ENCODE peak calls at places on chromosomes 5 and 9, in four cellular contexts. F is posterior vena cava; H is NCI-H1436; K is stimulated activated CD8-positive, alpha-beta memory T cell treated with anti-CD3 and anti-CD28 coated beads, Interleukin-4, amount 100 ng/mL, for 1 hour. D is an unnamed sample.

GRCh38 chr5:87944553-87945320 is 323.9 kb downstream of the TMEM161B start:
- DNase-seq in H (no peak), F (no peak), K (no peak), D (no peak)

GRCh38 chr9:15087031-15087417 is 176.8 kb upstream of the FREM1 start:
- DNase-seq in H (no peak), F (no peak), K (no peak), D (no peak)

GRCh38 chr9:98010450-98010849 is 27.3 kb downstream of the ANP32B start:
- DNase-seq in H (peak; percentile 73), K (no peak), F (no peak), D (peak; percentile 56)

GRCh38 chr9:135905380-135906282 is 1.7 kb downstream of the CAMSAP1 start:
- DNase-seq in F (no peak), H (no peak), K (no peak), D (peak; percentile 76)

GRCh38 chr5:116990010-116990409 is 415.4 kb upstream of the SEMA6A start:
- DNase-seq in F (no peak), K (no peak), H (no peak), D (no peak)

GRCh38 chr5:80959768-80960442 is at the start of gene RASGRF2:
- DNase-seq in K (no peak), H (no peak), F (no peak), D (peak; percentile 64)

GRCh38 chr5:43044181-43044914 is 4.2 kb upstream of the ANXA2R start:
- DNase-seq in F (no peak), K (no peak), H (no peak), D (no peak)

GRCh38 chr5:132495063-132495671 is 4.6 kb upstream of the IRF1 start:
- DNase-seq in F (peak; percentile 80), H (no peak), K (no peak), D (no peak)

GRCh38 chr9:35287986-35288515 is 126.2 kb downstream of the UNC13B start:
- DNase-seq in H (no peak), F (no peak), K (no peak), D (peak; percentile 61)

GRCh38 chr5:107365355-107366109 is 305.2 kb downstream of the EFNA5 start:
- DNase-seq in K (no peak), H (no peak), F (no peak), D (no peak)

GRCh38 chr5:6592611-6593010 is 40.2 kb downstream of the NSUN2 start:
- DNase-seq in H (no peak), K (no peak), F (no peak), D (peak; percentile 22)

GRCh38 chr5:126753227-126753626 is 23.7 kb upstream of the LMNB1 start:
- DNase-seq in H (no peak), K (no peak), F (no peak), D (no peak)

D was measured in RWPE1.